ENCODE peak calls at places on chromosomes 11 and 22, in seven cellular contexts. One of them, this sample, is unnamed.

GRCh38 chr11:59523541-59523940 is 12.2 kb downstream of the OR4D9 start:
- DNase-seq in heart right ventricle: no peak
- DNase-seq in heart left ventricle: no peak
- DNase-seq in adrenal gland: no peak
- DNase-seq in GM12878: no peak
- DNase-seq in AG10803: no peak
- DNase-seq in skeletal muscle cell: no peak
- DNase-seq in this sample: no peak

GRCh38 chr11:112795896-112796686 is 165.1 kb upstream of the NCAM1 start:
- DNase-seq in heart left ventricle: no peak
- DNase-seq in AG10803: no peak
- DNase-seq in adrenal gland: no peak
- DNase-seq in GM12878: no peak
- DNase-seq in skeletal muscle cell: no peak
- DNase-seq in heart right ventricle: no peak
- DNase-seq in this sample: no peak

GRCh38 chr11:116336540-116336939 is 436.2 kb downstream of the BUD13 start:
- DNase-seq in skeletal muscle cell: no peak
- DNase-seq in heart right ventricle: no peak
- DNase-seq in GM12878: no peak
- DNase-seq in AG10803: no peak
- DNase-seq in adrenal gland: no peak
- DNase-seq in heart left ventricle: no peak
- DNase-seq in this sample: no peak

GRCh38 chr11:3942160-3942955 is 86.9 kb downstream of the STIM1 start:
- DNase-seq in heart left ventricle: no peak
- DNase-seq in adrenal gland: no peak
- DNase-seq in skeletal muscle cell: no peak
- DNase-seq in GM12878: no peak
- DNase-seq in heart right ventricle: no peak
- DNase-seq in AG10803: no peak
- DNase-seq in this sample: no peak

GRCh38 chr11:73597340-73597955 is 464 bp downstream of the FAM168A start:
- DNase-seq in adrenal gland: no peak
- DNase-seq in heart left ventricle: no peak
- DNase-seq in GM12878: no peak
- DNase-seq in AG10803: no peak
- DNase-seq in heart right ventricle: no peak
- DNase-seq in skeletal muscle cell: no peak
- DNase-seq in this sample: no peak

GRCh38 chr11:59615132-59615636 is 390 bp downstream of the OSBP start:
- DNase-seq in heart right ventricle: peak
- DNase-seq in AG10803: no peak
- DNase-seq in adrenal gland: peak
- DNase-seq in skeletal muscle cell: no peak
- DNase-seq in heart left ventricle: peak
- DNase-seq in GM12878: no peak
- DNase-seq in this sample: no peak

GRCh38 chr11:120651396-120651795 is 139.8 kb downstream of the GRIK4 start:
- DNase-seq in AG10803: no peak
- DNase-seq in heart left ventricle: no peak
- DNase-seq in GM12878: no peak
- DNase-seq in adrenal gland: no peak
- DNase-seq in heart right ventricle: no peak
- DNase-seq in skeletal muscle cell: no peak
- DNase-seq in this sample: no peak

GRCh38 chr22:39871008-39871798 is 22.4 kb downstream of the ENTHD1 start:
- DNase-seq in adrenal gland: no peak
- DNase-seq in heart left ventricle: no peak
- DNase-seq in heart right ventricle: no peak
- DNase-seq in GM12878: no peak
- DNase-seq in AG10803: no peak
- DNase-seq in skeletal muscle cell: no peak
- DNase-seq in this sample: no peak

GRCh38 chr11:128291835-128292234 is 295.5 kb downstream of the ETS1 start:
- DNase-seq in skeletal muscle cell: no peak
- DNase-seq in heart right ventricle: no peak
- DNase-seq in adrenal gland: no peak
- DNase-seq in heart left ventricle: no peak
- DNase-seq in GM12878: no peak
- DNase-seq in AG10803: no peak
- DNase-seq in this sample: no peak

GRCh38 chr11:61164610-61165424 is 3.6 kb upstream of the VPS37C start:
- DNase-seq in adrenal gland: no peak
- DNase-seq in GM12878: no peak
- DNase-seq in heart left ventricle: no peak
- DNase-seq in AG10803: no peak
- DNase-seq in skeletal muscle cell: no peak
- DNase-seq in heart right ventricle: no peak
- DNase-seq in this sample: no peak
- H3K4me3 ChIP-seq in adrenal gland: no peak
- H3K4me3 ChIP-seq in GM12878: peak
- H3K4me3 ChIP-seq in heart left ventricle: no peak
- H3K4me3 ChIP-seq in AG10803: no peak
- H3K4me3 ChIP-seq in skeletal muscle cell: no peak
- H3K4me3 ChIP-seq in heart right ventricle: no peak
- H3K4me3 ChIP-seq in this sample: no peak

DNA sequence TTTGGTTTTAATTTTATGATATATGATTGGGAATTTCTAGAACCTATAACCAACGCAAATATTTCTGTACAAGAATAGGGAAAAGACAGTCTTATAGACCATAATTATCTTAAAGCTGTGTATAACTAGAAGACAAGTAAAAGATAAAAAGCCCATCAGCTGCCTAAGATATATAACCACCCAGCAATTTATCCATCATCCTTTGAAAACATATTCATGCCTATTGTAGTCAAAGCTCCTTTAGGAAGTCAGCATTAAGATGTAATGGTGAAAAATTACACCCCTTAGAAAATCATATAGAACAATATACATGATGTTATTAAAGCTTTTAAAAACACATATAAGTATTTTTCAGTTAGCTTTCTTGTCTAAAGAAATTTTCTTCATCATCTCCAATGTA is 46.4 kb downstream of the ELP4 start:
- DNase-seq in GM12878: no peak
- DNase-seq in skeletal muscle cell: no peak
- DNase-seq in heart left ventricle: no peak
- DNase-seq in adrenal gland: no peak
- DNase-seq in heart right ventricle: no peak
- DNase-seq in AG10803: no peak
- DNase-seq in this sample: no peak
- H3K4me3 ChIP-seq in GM12878: no peak
- H3K4me3 ChIP-seq in skeletal muscle cell: no peak
- H3K4me3 ChIP-seq in heart left ventricle: no peak
- H3K4me3 ChIP-seq in adrenal gland: no peak
- H3K4me3 ChIP-seq in heart right ventricle: no peak
- H3K4me3 ChIP-seq in AG10803: no peak
- H3K4me3 ChIP-seq in this sample: no peak

GRCh38 chr11:77589181-77589520 is 602 bp upstream of the AQP11 start:
- DNase-seq in heart right ventricle: no peak
- DNase-seq in skeletal muscle cell: no peak
- DNase-seq in adrenal gland: no peak
- DNase-seq in heart left ventricle: no peak
- DNase-seq in AG10803: no peak
- DNase-seq in GM12878: no peak
- DNase-seq in this sample: no peak
- H3K4me3 ChIP-seq in heart right ventricle: peak
- H3K4me3 ChIP-seq in skeletal muscle cell: peak
- H3K4me3 ChIP-seq in adrenal gland: peak
- H3K4me3 ChIP-seq in heart left ventricle: peak
- H3K4me3 ChIP-seq in AG10803: peak
- H3K4me3 ChIP-seq in GM12878: peak
- H3K4me3 ChIP-seq in this sample: peak

GRCh38 chr11:2393111-2393868 is 7.3 kb upstream of the TSSC4 start:
- DNase-seq in heart left ventricle: no peak
- DNase-seq in adrenal gland: no peak
- DNase-seq in skeletal muscle cell: no peak
- DNase-seq in AG10803: no peak
- DNase-seq in GM12878: no peak
- DNase-seq in heart right ventricle: no peak
- DNase-seq in this sample: no peak
- H3K4me3 ChIP-seq in heart left ventricle: no peak
- H3K4me3 ChIP-seq in adrenal gland: no peak
- H3K4me3 ChIP-seq in skeletal muscle cell: no peak
- H3K4me3 ChIP-seq in AG10803: no peak
- H3K4me3 ChIP-seq in GM12878: no peak
- H3K4me3 ChIP-seq in heart right ventricle: no peak
- H3K4me3 ChIP-seq in this sample: no peak

GRCh38 chr11:74683279-74683871 is 47.9 kb downstream of the CHRDL2 start:
- DNase-seq in AG10803: peak
- DNase-seq in skeletal muscle cell: no peak
- DNase-seq in heart left ventricle: no peak
- DNase-seq in adrenal gland: no peak
- DNase-seq in GM12878: no peak
- DNase-seq in heart right ventricle: peak
- DNase-seq in this sample: no peak
- H3K4me3 ChIP-seq in AG10803: peak
- H3K4me3 ChIP-seq in skeletal muscle cell: peak
- H3K4me3 ChIP-seq in heart left ventricle: peak
- H3K4me3 ChIP-seq in adrenal gland: peak
- H3K4me3 ChIP-seq in GM12878: no peak
- H3K4me3 ChIP-seq in heart right ventricle: peak
- H3K4me3 ChIP-seq in this sample: peak

DNA sequence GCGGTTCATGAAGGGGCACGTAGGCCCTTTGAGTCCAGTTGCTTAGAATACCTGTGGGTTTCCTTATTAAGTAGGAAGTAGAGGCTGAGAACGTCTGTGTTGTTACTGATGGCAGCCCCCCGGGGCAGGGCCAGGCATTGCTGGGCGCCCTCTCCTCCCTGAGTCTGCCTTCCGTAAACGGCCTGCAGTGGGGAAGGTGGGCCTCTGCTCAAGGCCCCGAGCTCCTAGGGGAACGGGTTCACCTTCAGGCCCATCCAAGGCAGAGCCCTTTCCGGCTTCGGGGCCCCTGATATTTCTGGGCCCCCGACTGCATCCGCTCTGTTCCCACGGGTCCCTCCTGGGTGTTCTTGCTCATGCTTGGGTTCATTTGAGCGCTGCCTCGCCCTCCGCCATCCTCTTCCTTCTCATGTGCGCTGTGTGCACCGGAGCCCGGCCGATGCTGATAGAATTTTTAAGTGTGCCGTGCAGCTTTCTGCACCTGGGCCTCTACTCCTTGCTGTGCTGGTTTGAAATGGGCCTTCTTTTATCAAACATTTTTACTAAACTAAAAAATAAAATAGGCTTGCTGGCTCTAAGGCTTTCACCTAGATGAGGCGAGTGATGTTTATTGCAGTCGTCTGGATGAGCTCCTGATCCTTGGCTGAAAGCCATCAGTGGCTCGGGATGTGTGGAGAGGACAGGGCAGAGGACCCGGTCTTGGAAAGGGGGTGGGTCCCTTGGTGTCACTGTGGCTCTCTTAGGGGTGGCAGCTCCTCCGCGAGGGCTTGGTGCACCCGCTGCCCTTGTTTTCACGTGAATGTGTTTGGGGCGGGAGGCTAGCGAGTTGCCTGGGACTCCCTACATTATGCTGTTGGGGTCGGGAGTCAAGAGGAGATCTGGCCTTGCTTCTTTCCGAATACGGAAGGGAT is 12.3 kb downstream of the TBC1D22A start:
- DNase-seq in AG10803: no peak
- DNase-seq in heart right ventricle: no peak
- DNase-seq in heart left ventricle: no peak
- DNase-seq in skeletal muscle cell: no peak
- DNase-seq in adrenal gland: no peak
- DNase-seq in GM12878: no peak
- DNase-seq in this sample: no peak
- H3K4me3 ChIP-seq in AG10803: no peak
- H3K4me3 ChIP-seq in heart right ventricle: no peak
- H3K4me3 ChIP-seq in heart left ventricle: no peak
- H3K4me3 ChIP-seq in skeletal muscle cell: no peak
- H3K4me3 ChIP-seq in adrenal gland: no peak
- H3K4me3 ChIP-seq in GM12878: peak
- H3K4me3 ChIP-seq in this sample: no peak

GRCh38 chr11:7576671-7577225 is 62.9 kb downstream of the PPFIBP2 start:
- DNase-seq in AG10803: peak
- DNase-seq in skeletal muscle cell: no peak
- DNase-seq in heart right ventricle: peak
- DNase-seq in heart left ventricle: peak
- DNase-seq in GM12878: no peak
- DNase-seq in adrenal gland: no peak
- DNase-seq in this sample: no peak
- H3K4me3 ChIP-seq in AG10803: peak
- H3K4me3 ChIP-seq in skeletal muscle cell: peak
- H3K4me3 ChIP-seq in heart right ventricle: peak
- H3K4me3 ChIP-seq in heart left ventricle: peak
- H3K4me3 ChIP-seq in GM12878: no peak
- H3K4me3 ChIP-seq in adrenal gland: no peak
- H3K4me3 ChIP-seq in this sample: peak

DNA sequence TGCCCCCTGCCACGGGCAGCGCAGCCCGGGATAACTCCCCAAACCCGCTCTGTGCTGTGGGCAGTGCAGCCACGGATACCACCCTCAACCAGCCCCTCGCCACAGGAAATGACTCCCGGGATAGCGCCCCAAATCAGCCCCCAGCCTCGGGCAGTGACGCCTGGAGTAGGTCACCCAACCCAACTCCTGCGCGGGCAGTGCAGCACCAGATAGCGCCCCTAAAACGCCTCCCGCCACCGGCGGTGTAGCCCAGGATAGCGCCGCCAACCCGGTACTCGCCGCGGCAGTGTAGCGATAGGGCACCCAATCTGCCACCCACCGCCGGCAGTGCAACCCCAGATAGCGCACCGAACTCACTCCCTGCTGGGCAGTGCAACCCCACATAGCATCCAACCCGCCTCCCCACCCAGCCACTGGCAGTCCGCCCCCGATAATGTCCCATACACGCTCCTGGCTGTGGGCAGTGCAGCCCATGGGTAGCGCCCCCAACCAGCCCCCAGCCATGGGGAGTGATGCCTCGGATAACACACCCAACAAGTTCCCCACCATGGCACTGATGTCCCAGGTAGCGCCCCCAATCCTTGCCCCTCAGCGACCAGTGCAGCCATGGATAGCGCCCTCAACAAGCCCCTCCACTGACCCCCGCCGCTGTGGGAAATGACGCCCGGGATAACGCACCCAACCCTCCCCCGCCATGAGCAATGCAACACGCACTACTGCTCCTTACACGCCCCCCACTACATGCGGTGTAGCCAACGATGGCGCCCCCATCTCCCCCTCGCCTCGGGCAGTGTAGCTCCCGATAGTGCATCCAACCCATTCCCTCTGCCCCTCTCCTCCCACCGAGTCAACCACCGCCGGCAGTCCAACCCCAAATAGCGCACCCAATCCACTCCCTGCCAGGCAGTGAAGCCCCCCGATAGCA is 1.4 kb downstream of the RFPL2 start:
- DNase-seq in GM12878: no peak
- DNase-seq in heart left ventricle: no peak
- DNase-seq in AG10803: no peak
- DNase-seq in skeletal muscle cell: no peak
- DNase-seq in adrenal gland: no peak
- DNase-seq in heart right ventricle: no peak
- DNase-seq in this sample: no peak
- H3K4me3 ChIP-seq in GM12878: no peak
- H3K4me3 ChIP-seq in heart left ventricle: peak
- H3K4me3 ChIP-seq in AG10803: no peak
- H3K4me3 ChIP-seq in skeletal muscle cell: no peak
- H3K4me3 ChIP-seq in adrenal gland: no peak
- H3K4me3 ChIP-seq in heart right ventricle: peak
- H3K4me3 ChIP-seq in this sample: no peak

This sample was measured in retinal pigment epithelial cell.